ENCODE peak calls at places on chromosome 1, in eight cellular contexts. One of them, this sample, is unnamed.

GRCh38 chr1:83905315-83905907 is 93.5 kb downstream of the TTLL7 start:
- DNase-seq in RWPE1: peak
- DNase-seq in HTR-8/SVneo: no peak
- DNase-seq in body of pancreas: no peak
- DNase-seq in choroid plexus epithelial cell: peak
- DNase-seq in WTC11: no peak
- DNase-seq in caudate nucleus: no peak
- DNase-seq in NCI-H1092: no peak
- DNase-seq in this sample: no peak

GRCh38 chr1:180939706-180940094 is 27.0 kb downstream of the KIAA1614 start:
- DNase-seq in HTR-8/SVneo: no peak
- DNase-seq in caudate nucleus: no peak
- DNase-seq in body of pancreas: no peak
- DNase-seq in choroid plexus epithelial cell: no peak
- DNase-seq in NCI-H1092: no peak
- DNase-seq in WTC11: no peak
- DNase-seq in RWPE1: no peak
- DNase-seq in this sample: no peak

GRCh38 chr1:40650075-40650474 is 15.4 kb downstream of the RIMS3 start:
- DNase-seq in choroid plexus epithelial cell: no peak
- DNase-seq in HTR-8/SVneo: no peak
- DNase-seq in NCI-H1092: no peak
- DNase-seq in body of pancreas: no peak
- DNase-seq in caudate nucleus: no peak
- DNase-seq in WTC11: peak
- DNase-seq in RWPE1: no peak
- DNase-seq in this sample: peak

GRCh38 chr1:163083690-163084089 is 14.5 kb downstream of the RGS4 start:
- DNase-seq in caudate nucleus: no peak
- DNase-seq in HTR-8/SVneo: no peak
- DNase-seq in NCI-H1092: no peak
- DNase-seq in body of pancreas: no peak
- DNase-seq in WTC11: no peak
- DNase-seq in choroid plexus epithelial cell: peak
- DNase-seq in RWPE1: peak
- DNase-seq in this sample: no peak

GRCh38 chr1:18915341-18915740 is 13.0 kb upstream of the ALDH4A1 start:
- DNase-seq in choroid plexus epithelial cell: no peak
- DNase-seq in WTC11: no peak
- DNase-seq in caudate nucleus: no peak
- DNase-seq in HTR-8/SVneo: no peak
- DNase-seq in NCI-H1092: no peak
- DNase-seq in body of pancreas: no peak
- DNase-seq in RWPE1: no peak
- DNase-seq in this sample: no peak

GRCh38 chr1:30518696-30519095 is 204.7 kb downstream of the MATN1 start:
- DNase-seq in caudate nucleus: no peak
- DNase-seq in body of pancreas: no peak
- DNase-seq in RWPE1: no peak
- DNase-seq in NCI-H1092: no peak
- DNase-seq in WTC11: no peak
- DNase-seq in choroid plexus epithelial cell: no peak
- DNase-seq in HTR-8/SVneo: no peak
- DNase-seq in this sample: no peak

GRCh38 chr1:205914730-205915129 is 28.5 kb downstream of the SLC26A9 start:
- DNase-seq in NCI-H1092: no peak
- DNase-seq in RWPE1: no peak
- DNase-seq in caudate nucleus: no peak
- DNase-seq in WTC11: no peak
- DNase-seq in choroid plexus epithelial cell: no peak
- DNase-seq in HTR-8/SVneo: no peak
- DNase-seq in body of pancreas: no peak
- DNase-seq in this sample: no peak

GRCh38 chr1:67687198-67687545 is 2.2 kb downstream of the GADD45A start:
- DNase-seq in caudate nucleus: no peak
- DNase-seq in body of pancreas: no peak
- DNase-seq in HTR-8/SVneo: no peak
- DNase-seq in RWPE1: no peak
- DNase-seq in WTC11: no peak
- DNase-seq in NCI-H1092: no peak
- DNase-seq in choroid plexus epithelial cell: no peak
- DNase-seq in this sample: no peak

GRCh38 chr1:180175291-180175690 is 20.6 kb downstream of the QSOX1 start:
- DNase-seq in RWPE1: no peak
- DNase-seq in caudate nucleus: no peak
- DNase-seq in body of pancreas: no peak
- DNase-seq in WTC11: no peak
- DNase-seq in choroid plexus epithelial cell: no peak
- DNase-seq in HTR-8/SVneo: no peak
- DNase-seq in NCI-H1092: no peak
- DNase-seq in this sample: no peak

GRCh38 chr1:47824721-47825120 is 172.5 kb downstream of the TRABD2B start:
- DNase-seq in HTR-8/SVneo: no peak
- DNase-seq in NCI-H1092: no peak
- DNase-seq in choroid plexus epithelial cell: no peak
- DNase-seq in caudate nucleus: no peak
- DNase-seq in WTC11: no peak
- DNase-seq in RWPE1: no peak
- DNase-seq in body of pancreas: no peak
- DNase-seq in this sample: no peak

GRCh38 chr1:77031101-77031662 is 163.9 kb downstream of the ST6GALNAC5 start:
- DNase-seq in RWPE1: peak
- DNase-seq in HTR-8/SVneo: peak
- DNase-seq in WTC11: no peak
- DNase-seq in choroid plexus epithelial cell: peak
- DNase-seq in body of pancreas: peak
- DNase-seq in caudate nucleus: no peak
- DNase-seq in NCI-H1092: peak
- DNase-seq in this sample: no peak

GRCh38 chr1:208207388-208208131 is 36.6 kb downstream of the PLXNA2 start:
- DNase-seq in NCI-H1092: no peak
- DNase-seq in RWPE1: peak
- DNase-seq in choroid plexus epithelial cell: peak
- DNase-seq in HTR-8/SVneo: peak
- DNase-seq in body of pancreas: peak
- DNase-seq in caudate nucleus: no peak
- DNase-seq in WTC11: no peak
- DNase-seq in this sample: no peak

GRCh38 chr1:18066576-18066975 is 41.0 kb upstream of the IGSF21 start:
- DNase-seq in NCI-H1092: no peak
- DNase-seq in WTC11: no peak
- DNase-seq in RWPE1: no peak
- DNase-seq in HTR-8/SVneo: no peak
- DNase-seq in body of pancreas: no peak
- DNase-seq in caudate nucleus: no peak
- DNase-seq in choroid plexus epithelial cell: no peak
- DNase-seq in this sample: no peak

GRCh38 chr1:155042789-155043188 is 8.3 kb upstream of the ADAM15 start:
- DNase-seq in WTC11: no peak
- DNase-seq in RWPE1: no peak
- DNase-seq in choroid plexus epithelial cell: no peak
- DNase-seq in body of pancreas: no peak
- DNase-seq in HTR-8/SVneo: no peak
- DNase-seq in NCI-H1092: no peak
- DNase-seq in caudate nucleus: no peak
- DNase-seq in this sample: no peak

GRCh38 chr1:63124666-63125191 is 197.6 kb upstream of the FOXD3 start:
- DNase-seq in RWPE1: peak
- DNase-seq in caudate nucleus: no peak
- DNase-seq in body of pancreas: no peak
- DNase-seq in HTR-8/SVneo: no peak
- DNase-seq in choroid plexus epithelial cell: peak
- DNase-seq in WTC11: no peak
- DNase-seq in NCI-H1092: no peak
- DNase-seq in this sample: no peak

GRCh38 chr1:37561794-37562132 is 5.0 kb downstream of the DNALI1 start:
- DNase-seq in RWPE1: peak
- DNase-seq in choroid plexus epithelial cell: peak
- DNase-seq in HTR-8/SVneo: peak
- DNase-seq in caudate nucleus: no peak
- DNase-seq in WTC11: peak
- DNase-seq in body of pancreas: no peak
- DNase-seq in NCI-H1092: no peak
- DNase-seq in this sample: no peak

GRCh38 chr1:173478099-173478555 is 992 bp downstream of the PRDX6 start:
- DNase-seq in choroid plexus epithelial cell: peak
- DNase-seq in WTC11: no peak
- DNase-seq in caudate nucleus: no peak
- DNase-seq in HTR-8/SVneo: peak
- DNase-seq in RWPE1: peak
- DNase-seq in body of pancreas: peak
- DNase-seq in NCI-H1092: no peak
- DNase-seq in this sample: no peak

GRCh38 chr1:44505210-44505993 is 100.3 kb downstream of the RNF220 start:
- DNase-seq in RWPE1: no peak
- DNase-seq in body of pancreas: no peak
- DNase-seq in choroid plexus epithelial cell: peak
- DNase-seq in caudate nucleus: no peak
- DNase-seq in NCI-H1092: no peak
- DNase-seq in HTR-8/SVneo: no peak
- DNase-seq in WTC11: no peak
- DNase-seq in this sample: peak

GRCh38 chr1:94105501-94105952 is 15.4 kb downstream of the ABCA4 start:
- DNase-seq in WTC11: no peak
- DNase-seq in choroid plexus epithelial cell: no peak
- DNase-seq in RWPE1: no peak
- DNase-seq in NCI-H1092: no peak
- DNase-seq in HTR-8/SVneo: no peak
- DNase-seq in caudate nucleus: no peak
- DNase-seq in body of pancreas: no peak
- DNase-seq in this sample: no peak

GRCh38 chr1:107964397-107965111 is 426 bp downstream of the VAV3 start:
- DNase-seq in choroid plexus epithelial cell: peak
- DNase-seq in body of pancreas: no peak
- DNase-seq in NCI-H1092: peak
- DNase-seq in WTC11: peak
- DNase-seq in RWPE1: peak
- DNase-seq in caudate nucleus: no peak
- DNase-seq in HTR-8/SVneo: no peak
- DNase-seq in this sample: peak

GRCh38 chr1:231020139-231020601 is 19.9 kb downstream of the FAM89A start:
- DNase-seq in NCI-H1092: no peak
- DNase-seq in body of pancreas: no peak
- DNase-seq in RWPE1: peak
- DNase-seq in HTR-8/SVneo: no peak
- DNase-seq in caudate nucleus: no peak
- DNase-seq in choroid plexus epithelial cell: peak
- DNase-seq in WTC11: no peak
- DNase-seq in this sample: no peak

GRCh38 chr1:233253231-233254038 is 42.1 kb downstream of the PCNX2 start:
- DNase-seq in choroid plexus epithelial cell: no peak
- DNase-seq in RWPE1: no peak
- DNase-seq in HTR-8/SVneo: no peak
- DNase-seq in body of pancreas: no peak
- DNase-seq in NCI-H1092: no peak
- DNase-seq in caudate nucleus: no peak
- DNase-seq in WTC11: no peak
- DNase-seq in this sample: peak

GRCh38 chr1:98422821-98423220 is 238.7 kb upstream of the SNX7 start:
- DNase-seq in NCI-H1092: no peak
- DNase-seq in RWPE1: no peak
- DNase-seq in caudate nucleus: no peak
- DNase-seq in choroid plexus epithelial cell: peak
- DNase-seq in WTC11: no peak
- DNase-seq in body of pancreas: no peak
- DNase-seq in HTR-8/SVneo: no peak
- DNase-seq in this sample: no peak

GRCh38 chr1:9634582-9634981 is 16.9 kb upstream of the PIK3CD start:
- DNase-seq in NCI-H1092: no peak
- DNase-seq in HTR-8/SVneo: no peak
- DNase-seq in RWPE1: no peak
- DNase-seq in caudate nucleus: no peak
- DNase-seq in WTC11: no peak
- DNase-seq in choroid plexus epithelial cell: no peak
- DNase-seq in body of pancreas: no peak
- DNase-seq in this sample: no peak

GRCh38 chr1:234605983-234606730 is 3.8 kb downstream of the IRF2BP2 start:
- DNase-seq in NCI-H1092: peak
- DNase-seq in RWPE1: no peak
- DNase-seq in choroid plexus epithelial cell: peak
- DNase-seq in HTR-8/SVneo: no peak
- DNase-seq in body of pancreas: peak
- DNase-seq in WTC11: no peak
- DNase-seq in caudate nucleus: no peak
- DNase-seq in this sample: no peak

GRCh38 chr1:154866995-154867795 is 2.9 kb downstream of the KCNN3 start:
- DNase-seq in HTR-8/SVneo: peak
- DNase-seq in choroid plexus epithelial cell: peak
- DNase-seq in body of pancreas: no peak
- DNase-seq in caudate nucleus: peak
- DNase-seq in WTC11: no peak
- DNase-seq in NCI-H1092: no peak
- DNase-seq in RWPE1: peak
- DNase-seq in this sample: no peak

GRCh38 chr1:23013657-23014056 is 2.0 kb downstream of the TEX46 start:
- DNase-seq in caudate nucleus: no peak
- DNase-seq in choroid plexus epithelial cell: no peak
- DNase-seq in WTC11: no peak
- DNase-seq in HTR-8/SVneo: no peak
- DNase-seq in body of pancreas: peak
- DNase-seq in RWPE1: peak
- DNase-seq in NCI-H1092: peak
- DNase-seq in this sample: peak

GRCh38 chr1:59833991-59834390 is 19.2 kb downstream of the HOOK1 start:
- DNase-seq in body of pancreas: no peak
- DNase-seq in choroid plexus epithelial cell: no peak
- DNase-seq in caudate nucleus: no peak
- DNase-seq in HTR-8/SVneo: no peak
- DNase-seq in WTC11: no peak
- DNase-seq in RWPE1: peak
- DNase-seq in NCI-H1092: no peak
- DNase-seq in this sample: no peak

This sample was measured in neuronal stem cell.